ENCODE peak calls at places on chromosomes 6 and 20, in seven cellular contexts. X, O, I, S, G, W and V are unnamed samples.

GRCh38 chr6:56538851-56539250 is 103.8 kb downstream of the DST start:
- DNase-seq in O (no peak), G (no peak), I (no peak), S (no peak), X (no peak), W (no peak), V (no peak)

GRCh38 chr6:72386324-72386723 is 235.5 kb upstream of the KCNQ5 start:
- DNase-seq in S (no peak), X (no peak), W (peak; percentile 62), O (no peak), G (no peak), I (no peak), V (no peak)

GRCh38 chr6:147132889-147133288 is 71.3 kb upstream of the STXBP5 start:
- DNase-seq in G (peak; percentile 48), W (no peak), S (no peak), X (no peak), I (no peak), O (no peak), V (no peak)

GRCh38 chr20:5714261-5715041 is 35.8 kb upstream of the SHLD1 start:
- DNase-seq in S (no peak), W (peak; percentile 54), O (no peak), I (no peak), G (peak; percentile 28), X (no peak), V (no peak)

GRCh38 chr6:110368268-110368667 is 10.1 kb upstream of the METTL24 start:
- DNase-seq in X (no peak), G (no peak), W (no peak), I (no peak), O (no peak), S (no peak), V (no peak)

GRCh38 chr6:33683576-33684427 is 27.7 kb downstream of the UQCC2 start:
- DNase-seq in O (no peak), W (no peak), I (no peak), G (no peak), X (no peak), S (no peak), V (no peak)

GRCh38 chr6:31438677-31439076 is 35.3 kb downstream of the MICA start:
- DNase-seq in X (no peak), W (no peak), G (no peak), I (no peak), S (no peak), O (no peak), V (no peak)

GRCh38 chr6:111980168-111980567 is 73.7 kb upstream of the CCN6 start:
- DNase-seq in S (no peak), I (no peak), X (no peak), W (no peak), O (no peak), G (no peak), V (peak; percentile 90)

GRCh38 chr6:159899994-159900745 is 9.4 kb downstream of the MAS1 start:
- DNase-seq in I (no peak), O (peak; percentile 75), G (peak; percentile 25), S (no peak), W (no peak), X (peak; percentile 48), V (no peak)

GRCh38 chr20:38805502-38805957 is at the start of gene PPP1R16B:
- DNase-seq in I (no peak), O (no peak), G (no peak), W (peak; percentile 86), S (peak; percentile 84), X (no peak), V (no peak)

GRCh38 chr6:34238507-34239239 is 2.0 kb downstream of the HMGA1 start:
- DNase-seq in O (no peak), X (no peak), I (no peak), G (no peak), W (no peak), S (no peak), V (peak; percentile 74)